ENCODE peak calls at places on chromosomes 6 and 20, in seven cellular contexts. Y, B, H, D, V, K and E are unnamed samples.

GRCh38 chr6:7139835-7140470 is 32.2 kb downstream of the RREB1 start:
- DNase-seq in Y (no peak), B (no peak), H (no peak), D (no peak), V (no peak), K (no peak), E (no peak)

GRCh38 chr6:124052120-124052519 is 248.5 kb downstream of the NKAIN2 start:
- DNase-seq in Y (no peak), B (no peak), H (no peak), D (no peak), V (no peak), K (no peak), E (no peak)

GRCh38 chr20:12575352-12576095 is 433.2 kb upstream of the SPTLC3 start:
- DNase-seq in Y (no peak), B (peak), H (peak), D (no peak), V (peak), K (no peak), E (peak)

GRCh38 chr20:23540624-23541023 is 27.7 kb downstream of the CST9L start:
- DNase-seq in Y (no peak), B (no peak), H (no peak), D (no peak), V (no peak), K (no peak), E (no peak)

GRCh38 chr20:60764771-60765170 is 487.3 kb upstream of the CDH4 start:
- DNase-seq in Y (no peak), B (no peak), H (no peak), D (no peak), V (no peak), K (no peak), E (no peak)

GRCh38 chr6:39177130-39177529 is 52.1 kb downstream of the KCNK5 start:
- DNase-seq in Y (no peak), B (no peak), H (no peak), D (no peak), V (no peak), K (no peak), E (no peak)

GRCh38 chr6:132005177-132005576 is 54.0 kb upstream of the CCN2 start:
- DNase-seq in Y (no peak), B (no peak), H (no peak), D (no peak), V (no peak), K (no peak), E (no peak)

GRCh38 chr20:41182296-41183212 is 45.2 kb downstream of the PLCG1 start:
- DNase-seq in Y (no peak), B (no peak), H (no peak), D (no peak), V (no peak), K (no peak), E (no peak)

GRCh38 chr20:23461180-23461579 is 8.5 kb upstream of the CST11 start:
- DNase-seq in Y (no peak), B (no peak), H (no peak), D (no peak), V (no peak), K (no peak), E (no peak)

GRCh38 chr6:56004421-56004820 is 129.0 kb upstream of the BMP5 start:
- DNase-seq in Y (no peak), B (no peak), H (no peak), D (no peak), V (no peak), K (no peak), E (peak)

GRCh38 chr6:105152865-105153264 is 26.9 kb downstream of the POPDC3 start:
- DNase-seq in Y (no peak), B (no peak), H (no peak), D (no peak), V (no peak), K (no peak), E (no peak)

GRCh38 chr6:131366223-131366622 is 206.8 kb upstream of the ARG1 start:
- DNase-seq in Y (no peak), B (no peak), H (no peak), D (no peak), V (no peak), K (no peak), E (no peak)

GRCh38 chr6:66429220-66429619 is 722.2 kb upstream of the EYS start:
- DNase-seq in Y (no peak), B (no peak), H (no peak), D (no peak), V (peak), K (no peak), E (peak)

GRCh38 chr20:44573501-44573869 is 8.9 kb upstream of the PKIG start:
- DNase-seq in Y (no peak), B (no peak), H (no peak), D (no peak), V (no peak), K (no peak), E (no peak)

GRCh38 chr20:44570369-44570768 is 12.0 kb upstream of the PKIG start:
- DNase-seq in Y (no peak), B (no peak), H (no peak), D (no peak), V (no peak), K (no peak), E (no peak)

GRCh38 chr20:44571367-44571766 is 11.0 kb upstream of the PKIG start:
- DNase-seq in Y (no peak), B (no peak), H (no peak), D (no peak), V (no peak), K (no peak), E (no peak)

GRCh38 chr20:44574372-44574771 is 8.0 kb upstream of the PKIG start:
- DNase-seq in Y (no peak), B (no peak), H (no peak), D (no peak), V (no peak), K (no peak), E (no peak)

DNA sequence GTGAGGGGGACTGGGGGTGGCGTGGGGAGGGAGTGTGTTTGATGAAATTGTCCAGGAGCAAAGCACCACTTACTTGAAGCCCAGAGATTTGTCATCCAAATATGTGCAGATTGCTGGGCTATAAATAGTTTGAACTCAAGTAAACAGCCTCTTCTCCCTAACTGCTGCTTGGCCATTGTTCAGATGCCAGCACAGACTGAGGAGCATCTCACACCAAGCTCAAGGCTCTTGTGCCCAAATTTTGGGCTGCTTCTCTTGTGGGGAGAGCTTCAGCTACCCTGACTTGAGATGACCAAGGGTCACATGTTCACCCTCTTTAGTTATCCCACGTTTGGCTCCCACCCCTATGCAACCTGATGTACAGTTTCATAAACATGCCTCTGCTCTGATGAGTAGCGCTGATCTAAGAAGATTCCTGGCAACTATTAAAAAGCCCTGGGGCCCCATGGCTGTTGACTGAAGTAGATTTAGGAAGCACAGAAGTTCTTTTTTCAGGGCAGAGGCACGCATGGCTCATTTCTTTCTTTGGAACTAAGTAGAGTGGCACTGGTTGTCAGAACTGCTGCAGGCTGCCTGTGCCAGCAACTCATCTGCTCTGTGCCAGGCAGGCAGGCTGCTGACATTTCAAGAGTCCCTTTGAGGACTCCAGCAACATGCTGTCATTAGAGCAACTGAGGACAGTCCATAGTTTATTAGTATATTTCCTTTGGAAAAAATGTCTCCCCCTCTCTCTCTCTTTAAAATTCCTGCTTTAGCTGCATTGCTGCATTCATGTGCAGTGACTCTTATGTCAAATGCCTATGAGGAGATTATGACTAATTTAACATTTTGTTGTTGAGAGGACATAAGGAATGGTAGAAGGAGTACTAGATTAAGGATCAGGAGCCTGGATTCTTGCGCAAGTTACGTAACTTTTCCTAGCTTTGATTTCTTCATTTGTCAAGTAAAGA is 9.6 kb upstream of the PKIG start:
- DNase-seq in Y (peak), B (peak), H (peak), D (peak), V (peak), K (peak), E (peak)
- H3K4me3 ChIP-seq in Y (peak), B (no peak), H (no peak), D (peak), V (no peak), K (no peak), E (no peak)

GRCh38 chr6:20572940-20573339 is 38.7 kb downstream of the CDKAL1 start:
- DNase-seq in Y (no peak), B (no peak), H (peak), D (no peak), V (peak), K (no peak), E (peak)

GRCh38 chr6:20575125-20575524 is 40.9 kb downstream of the CDKAL1 start:
- DNase-seq in Y (no peak), B (no peak), H (no peak), D (no peak), V (peak), K (no peak), E (no peak)

GRCh38 chr6:20577280-20577679 is 43.0 kb downstream of the CDKAL1 start:
- DNase-seq in Y (no peak), B (no peak), H (no peak), D (no peak), V (no peak), K (no peak), E (no peak)

GRCh38 chr6:20574355-20574754 is 40.1 kb downstream of the CDKAL1 start:
- DNase-seq in Y (no peak), B (no peak), H (no peak), D (no peak), V (no peak), K (no peak), E (no peak)

DNA sequence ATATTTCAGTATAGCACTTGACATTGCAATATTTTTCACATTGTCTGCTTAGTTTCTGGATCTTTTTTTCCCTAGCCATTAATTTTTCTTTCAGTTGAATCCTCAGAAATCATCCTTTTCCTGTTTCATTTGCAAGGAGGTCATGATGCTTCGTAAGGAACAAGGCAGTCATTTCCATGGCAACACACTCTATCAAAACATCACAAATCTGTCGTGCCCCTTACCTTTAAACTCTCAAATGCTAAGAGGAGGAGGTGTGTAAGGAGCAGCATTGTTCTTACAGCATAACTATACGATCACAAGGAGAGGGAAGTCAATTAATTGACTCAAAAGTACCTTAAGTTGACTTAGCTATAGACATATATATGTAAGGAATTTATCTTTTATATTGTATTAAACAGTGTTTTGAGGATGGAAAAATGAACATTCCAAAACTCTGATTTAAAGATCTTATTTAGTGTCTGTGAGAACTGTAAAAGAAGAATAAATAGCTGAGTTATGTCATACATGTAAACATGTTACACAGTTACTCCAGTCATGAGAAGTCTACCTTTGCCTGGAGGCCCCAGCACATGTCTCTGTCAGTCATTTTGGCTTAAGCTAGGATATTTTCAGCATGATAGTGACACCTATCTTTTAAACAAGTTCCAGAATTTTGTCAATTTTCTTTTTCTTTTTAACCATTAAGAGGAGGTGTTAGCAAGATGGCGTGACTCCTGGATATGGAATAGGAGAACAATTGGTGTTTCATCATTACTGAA is 41.6 kb downstream of the CDKAL1 start:
- DNase-seq in Y (no peak), B (no peak), H (no peak), D (no peak), V (no peak), K (no peak), E (no peak)
- H3K4me3 ChIP-seq in Y (no peak), B (no peak), H (no peak), D (no peak), V (no peak), K (no peak), E (no peak)

DNA sequence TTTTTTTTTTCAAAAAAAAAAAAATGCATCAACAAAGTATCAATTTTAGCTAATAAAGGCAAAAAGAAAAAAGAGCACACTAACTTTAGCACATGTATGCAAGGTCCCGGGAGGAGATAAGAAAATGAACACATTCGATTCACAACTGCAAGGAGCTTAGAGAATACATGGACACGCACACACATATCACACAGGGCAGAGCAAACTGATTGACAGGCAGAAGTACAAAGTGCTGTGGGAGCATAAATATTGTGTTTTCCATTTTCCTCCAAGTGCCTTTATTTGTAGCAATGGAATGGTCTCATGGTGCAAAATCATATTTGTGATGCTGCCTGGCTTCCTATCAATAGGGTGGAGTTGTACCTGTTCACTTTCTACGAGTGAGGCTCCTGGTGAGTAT is 63.8 kb downstream of the SGK1 start:
- DNase-seq in Y (no peak), B (no peak), H (no peak), D (no peak), V (no peak), K (no peak), E (no peak)
- H3K4me3 ChIP-seq in Y (no peak), B (no peak), H (no peak), D (no peak), V (no peak), K (no peak), E (no peak)

GRCh38 chr6:32128751-32129296 is 778 bp upstream of the ATF6B start:
- DNase-seq in Y (no peak), B (no peak), H (no peak), D (no peak), V (no peak), K (no peak), E (no peak)
- H3K4me3 ChIP-seq in Y (peak), B (peak), H (peak), D (peak), V (peak), K (peak), E (no peak)

DNA sequence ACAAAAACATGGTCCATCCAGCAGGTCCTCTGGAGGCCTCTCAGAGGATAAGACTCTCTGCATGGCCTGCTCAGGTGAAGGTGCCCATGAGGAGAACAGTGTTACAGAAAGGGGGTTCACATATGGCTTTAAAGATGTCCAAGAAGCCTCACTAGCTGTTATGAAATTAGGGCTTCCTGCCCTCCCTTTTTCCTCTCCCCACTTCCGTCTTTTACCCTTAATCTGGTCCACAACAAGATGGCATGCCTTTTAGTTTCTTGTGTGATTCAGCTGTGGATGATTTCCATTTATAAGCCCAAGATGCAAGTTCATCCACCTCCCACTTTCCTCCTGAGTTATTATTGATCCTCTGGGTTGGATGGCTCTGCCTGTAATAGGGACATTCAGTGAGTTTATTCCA is 14.0 kb downstream of the GCNT2 start:
- DNase-seq in Y (no peak), B (no peak), H (no peak), D (no peak), V (no peak), K (no peak), E (no peak)
- H3K4me3 ChIP-seq in Y (no peak), B (no peak), H (no peak), D (no peak), V (no peak), K (no peak), E (no peak)

GRCh38 chr6:127517698-127518097 is 1.4 kb downstream of the MTCL3 start:
- DNase-seq in Y (no peak), B (no peak), H (no peak), D (no peak), V (no peak), K (no peak), E (no peak)

GRCh38 chr6:127518212-127518709 is 874 bp downstream of the MTCL3 start:
- DNase-seq in Y (no peak), B (no peak), H (no peak), D (no peak), V (no peak), K (peak), E (no peak)

GRCh38 chr6:127520061-127520460 is 926 bp upstream of the MTCL3 start:
- DNase-seq in Y (no peak), B (no peak), H (no peak), D (no peak), V (peak), K (peak), E (peak)

GRCh38 chr6:127519469-127519785 is 292 bp upstream of the MTCL3 start:
- DNase-seq in Y (no peak), B (no peak), H (no peak), D (no peak), V (no peak), K (no peak), E (no peak)

DNA sequence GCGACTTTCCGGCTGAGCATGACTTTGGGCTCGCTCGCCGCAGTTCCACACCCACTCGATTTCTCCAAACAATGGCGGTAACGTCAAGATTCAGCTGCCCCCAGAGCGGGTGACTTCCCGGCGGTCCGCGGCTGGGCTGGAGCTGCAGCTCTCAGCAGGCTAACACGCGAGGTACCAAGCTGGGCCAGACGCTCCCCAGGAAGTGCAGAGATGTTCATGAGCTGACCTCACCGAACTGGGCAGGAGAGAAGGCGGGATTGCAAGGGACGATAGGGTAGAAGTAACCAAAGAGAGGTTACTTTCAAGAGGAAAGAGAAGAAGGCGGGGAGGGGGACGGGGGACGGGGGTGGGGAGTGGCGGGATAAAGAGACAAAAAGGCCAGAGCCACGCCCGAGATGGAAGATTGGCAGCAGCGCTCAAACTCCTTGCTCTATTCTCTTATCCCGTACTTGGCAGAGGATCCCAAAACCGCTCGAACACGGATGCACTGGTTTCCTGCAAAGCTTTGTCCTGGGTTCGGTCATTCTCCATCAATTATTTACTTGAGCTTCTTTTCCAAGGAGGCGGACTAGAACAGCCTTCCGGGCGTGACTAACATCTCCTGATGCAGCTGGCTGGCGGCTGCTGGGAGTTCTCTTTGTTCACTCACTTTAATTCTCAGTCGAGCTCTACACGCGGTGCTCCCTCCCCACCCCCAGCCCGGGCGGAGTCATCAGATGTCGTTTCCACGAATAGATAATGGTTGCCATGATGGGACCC is at the start of gene MTCL3:
- DNase-seq in Y (no peak), B (no peak), H (no peak), D (no peak), V (peak), K (peak), E (peak)
- H3K4me3 ChIP-seq in Y (peak), B (no peak), H (no peak), D (peak), V (no peak), K (peak), E (peak)

DNA sequence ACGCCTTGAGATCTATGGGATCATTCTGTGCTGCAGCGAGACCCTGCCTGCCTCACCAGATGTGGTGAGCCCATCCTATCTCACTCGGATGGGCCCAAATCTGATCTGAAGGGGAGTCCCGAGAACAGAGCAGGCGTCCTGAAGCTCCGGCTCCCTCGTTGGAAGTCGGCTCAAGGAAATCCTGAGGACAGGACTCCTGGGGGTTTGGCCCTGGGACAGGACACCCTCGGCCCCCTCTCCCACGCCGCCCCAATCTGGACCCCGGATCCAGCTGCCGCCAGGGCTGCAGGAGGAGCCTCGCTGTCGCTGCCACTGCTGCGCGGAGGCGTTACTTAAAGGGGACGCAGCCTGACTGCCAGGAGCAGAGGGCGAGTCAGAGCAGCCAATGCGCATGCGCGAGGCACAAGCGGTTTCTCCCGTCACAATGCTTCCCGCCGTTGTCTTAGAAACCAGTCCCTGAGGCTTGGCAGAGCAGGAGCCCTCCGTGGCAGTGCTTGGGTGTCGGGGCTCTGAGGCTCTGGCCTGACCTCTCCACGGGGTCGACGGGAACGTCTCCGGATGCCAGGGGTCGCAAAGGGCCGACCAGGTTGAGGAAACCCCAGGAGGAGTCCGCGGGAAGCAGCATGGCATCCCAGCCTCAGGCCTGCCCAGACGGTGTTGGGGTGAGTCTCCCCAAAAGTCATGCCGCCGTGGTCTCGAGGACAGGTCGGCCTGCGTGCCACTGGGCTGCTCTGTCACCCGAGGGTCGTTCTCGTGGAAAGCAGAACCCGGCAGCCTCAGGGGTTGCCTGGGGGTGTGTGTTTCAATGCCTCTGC is 1567.8 kb upstream of the DEFB115 start:
- DNase-seq in Y (no peak), B (peak), H (peak), D (no peak), V (no peak), K (no peak), E (no peak)
- H3K4me3 ChIP-seq in Y (no peak), B (no peak), H (no peak), D (no peak), V (no peak), K (no peak), E (no peak)